ENCODE peak calls at places on chromosomes 7 and 10, in six cellular contexts. K is cardiac muscle cell, Y is IMR-90, W is fibroblast of lung, R is WERI-Rb-1, E is heart right ventricle. A is an unnamed sample.
A peak's percentile ranks its signal among the peaks of the same experiment; 100 is the strongest.

GRCh38 chr10:133307776-133308430 is 769 bp downstream of the TUBGCP2 start:
- DNase-seq in K (peak; percentile 85), Y (peak; percentile 58), W (peak; percentile 50), R (peak; percentile 88), E (peak; percentile 61), A (peak; percentile 54)

GRCh38 chr10:14775656-14776055 is 959 bp upstream of the FAM107B start:
- DNase-seq in K (no peak), Y (no peak), W (no peak), R (no peak), E (no peak), A (no peak)

GRCh38 chr10:132861116-132861691 is 75.3 kb upstream of the NKX6-2 start:
- DNase-seq in K (no peak), Y (no peak), W (no peak), R (no peak), E (no peak), A (no peak)

GRCh38 chr7:1537631-1538412 is 7.3 kb downstream of the MAFK start:
- DNase-seq in K (peak; percentile 29), Y (peak; percentile 97), W (peak; percentile 96), R (no peak), E (peak; percentile 97), A (peak; percentile 91)

GRCh38 chr7:148722340-148723165 is 23.9 kb downstream of the CUL1 start:
- DNase-seq in K (no peak), Y (no peak), W (no peak), R (no peak), E (peak; percentile 25), A (no peak)

GRCh38 chr10:30784896-30785605 is 155.5 kb upstream of the LYZL2 start:
- DNase-seq in K (peak; percentile 95), Y (peak; percentile 69), W (peak; percentile 77), R (peak; percentile 78), E (peak; percentile 89), A (peak; percentile 71)

GRCh38 chr10:100998991-100999741 is 442 bp upstream of the LZTS2 start:
- DNase-seq in K (peak; percentile 86), Y (peak; percentile 75), W (peak; percentile 74), R (peak; percentile 79), E (peak; percentile 84), A (peak; percentile 71)

GRCh38 chr7:1160665-1161010 is 642 bp upstream of the ZFAND2A start:
- DNase-seq in K (no peak), Y (no peak), W (no peak), R (no peak), E (no peak), A (peak; percentile 40)

GRCh38 chr7:149414745-149415390 is 46.0 kb downstream of the ZNF777 start:
- DNase-seq in K (peak; percentile 55), Y (peak; percentile 82), W (peak; percentile 80), R (no peak), E (peak; percentile 52), A (peak; percentile 65)

GRCh38 chr10:17175551-17175950 is 25.9 kb downstream of the TRDMT1 start:
- DNase-seq in K (no peak), Y (peak; percentile 24), W (no peak), R (no peak), E (peak; percentile 11), A (peak; percentile 65)

GRCh38 chr10:97140284-97140846 is 45.4 kb downstream of the SLIT1 start:
- DNase-seq in K (no peak), Y (no peak), W (no peak), R (no peak), E (no peak), A (no peak)

GRCh38 chr7:129464194-129464593 is 30.0 kb downstream of the STRIP2 start:
- DNase-seq in K (no peak), Y (no peak), W (no peak), R (no peak), E (no peak), A (no peak)

GRCh38 chr7:38681882-38682281 is 50.7 kb upstream of the AMPH start:
- DNase-seq in K (no peak), Y (peak; percentile 31), W (peak; percentile 30), R (no peak), E (no peak), A (peak; percentile 46)

GRCh38 chr7:40570218-40570617 is 435.4 kb downstream of the SUGCT start:
- DNase-seq in K (peak; percentile 42), Y (peak; percentile 21), W (no peak), R (no peak), E (no peak), A (peak; percentile 59)

GRCh38 chr10:24035761-24036160 is 173.2 kb upstream of the KIAA1217 start:
- DNase-seq in K (no peak), Y (no peak), W (no peak), R (no peak), E (no peak), A (no peak)

GRCh38 chr10:79424221-79425073 is 21.0 kb downstream of the ZCCHC24 start:
- DNase-seq in K (peak; percentile 64), Y (peak; percentile 52), W (peak; percentile 55), R (no peak), E (no peak), A (peak; percentile 54)

GRCh38 chr10:11392776-11393175 is 218.7 kb downstream of the USP6NL start:
- DNase-seq in K (no peak), Y (no peak), W (no peak), R (no peak), E (no peak), A (no peak)

GRCh38 chr7:18978108-18978495 is 139.3 kb downstream of the TWIST1 start:
- DNase-seq in K (no peak), Y (peak; percentile 95), W (peak; percentile 96), R (no peak), E (no peak), A (peak; percentile 95)

GRCh38 chr7:70193514-70193913 is 595.2 kb downstream of the AUTS2 start:
- DNase-seq in K (no peak), Y (peak; percentile 1), W (peak; percentile 47), R (peak; percentile 12), E (no peak), A (peak; percentile 31)

GRCh38 chr10:98170249-98171117 is 36.0 kb downstream of the R3HCC1L start:
- DNase-seq in K (peak; percentile 59), Y (peak; percentile 60), W (peak; percentile 58), R (peak; percentile 67), E (peak; percentile 16), A (peak; percentile 49)

GRCh38 chr10:98172073-98172472 is 37.6 kb downstream of the R3HCC1L start:
- DNase-seq in K (no peak), Y (no peak), W (peak; percentile 19), R (no peak), E (peak; percentile 44), A (peak; percentile 84)

GRCh38 chr10:98173258-98173657 is 38.8 kb downstream of the R3HCC1L start:
- DNase-seq in K (no peak), Y (no peak), W (no peak), R (peak; percentile 67), E (no peak), A (no peak)

GRCh38 chr10:98169379-98169778 is 34.9 kb downstream of the R3HCC1L start:
- DNase-seq in K (no peak), Y (no peak), W (no peak), R (no peak), E (no peak), A (no peak)

GRCh38 chr10:98172495-98172894 is 38.0 kb downstream of the R3HCC1L start:
- DNase-seq in K (no peak), Y (no peak), W (no peak), R (peak; percentile 68), E (no peak), A (peak; percentile 27)
- H3K4me3 ChIP-seq in K (no peak overlapping the region), Y (no peak overlapping the region), W (no peak overlapping the region), R (no peak overlapping the region), E (no peak overlapping the region), A (no peak overlapping the region)

DNA sequence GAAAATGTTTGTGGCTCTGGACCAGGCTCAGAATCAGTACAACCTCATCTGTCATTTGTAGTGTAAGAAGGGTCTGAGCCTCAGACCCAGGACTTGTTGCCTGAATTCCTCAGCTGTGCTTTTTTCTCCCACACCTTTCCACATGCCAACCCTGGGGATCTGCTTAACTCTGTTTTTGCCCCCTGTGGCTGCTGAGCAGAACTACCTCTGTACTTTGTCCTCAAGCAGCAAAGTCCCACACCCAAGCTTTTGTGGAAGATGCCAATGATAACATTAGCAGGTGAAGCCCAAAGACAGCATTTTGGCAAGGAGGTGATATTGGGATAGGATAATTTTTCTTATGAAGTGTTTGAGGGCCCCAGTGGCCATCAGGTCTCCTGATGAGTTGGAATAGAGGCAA is 5.8 kb upstream of the CYP2C18 start:
- DNase-seq in K (peak; percentile 10), Y (no peak), W (no peak), R (no peak), E (no peak), A (no peak)
- TF ChIP-seq CTCF in K (no peak), Y (no peak), W (no peak), R (peak; percentile 12), E (no peak), A (no peak)

DNA sequence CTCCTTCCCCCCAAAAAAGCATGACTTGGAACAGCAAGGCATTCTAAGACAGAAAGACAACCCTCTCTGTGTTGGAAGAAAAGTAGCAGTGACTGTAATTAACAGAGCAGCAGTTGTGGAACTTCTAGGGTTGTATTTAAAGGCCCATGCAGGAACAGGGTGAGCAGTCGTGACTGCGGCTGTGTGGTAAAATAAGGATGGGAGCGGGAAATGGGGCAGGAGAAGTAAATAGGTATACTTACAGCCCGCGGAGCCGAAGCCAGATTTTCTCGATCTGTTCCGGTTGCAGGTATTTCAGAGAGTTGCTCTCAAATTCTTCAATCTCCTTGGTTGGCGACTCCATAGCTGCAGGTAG is 179 bp downstream of the PDE1C start:
- DNase-seq in K (no peak), Y (no peak), W (no peak), R (no peak), E (no peak), A (no peak)
- H3K4me3 ChIP-seq in K (peak overlapping the region; percentile 45), Y (peak overlapping the region; percentile 91), W (peak overlapping the region; percentile 61), R (no peak overlapping the region), E (peak overlapping the region; percentile 70), A (peak overlapping the region; percentile 67)

DNA sequence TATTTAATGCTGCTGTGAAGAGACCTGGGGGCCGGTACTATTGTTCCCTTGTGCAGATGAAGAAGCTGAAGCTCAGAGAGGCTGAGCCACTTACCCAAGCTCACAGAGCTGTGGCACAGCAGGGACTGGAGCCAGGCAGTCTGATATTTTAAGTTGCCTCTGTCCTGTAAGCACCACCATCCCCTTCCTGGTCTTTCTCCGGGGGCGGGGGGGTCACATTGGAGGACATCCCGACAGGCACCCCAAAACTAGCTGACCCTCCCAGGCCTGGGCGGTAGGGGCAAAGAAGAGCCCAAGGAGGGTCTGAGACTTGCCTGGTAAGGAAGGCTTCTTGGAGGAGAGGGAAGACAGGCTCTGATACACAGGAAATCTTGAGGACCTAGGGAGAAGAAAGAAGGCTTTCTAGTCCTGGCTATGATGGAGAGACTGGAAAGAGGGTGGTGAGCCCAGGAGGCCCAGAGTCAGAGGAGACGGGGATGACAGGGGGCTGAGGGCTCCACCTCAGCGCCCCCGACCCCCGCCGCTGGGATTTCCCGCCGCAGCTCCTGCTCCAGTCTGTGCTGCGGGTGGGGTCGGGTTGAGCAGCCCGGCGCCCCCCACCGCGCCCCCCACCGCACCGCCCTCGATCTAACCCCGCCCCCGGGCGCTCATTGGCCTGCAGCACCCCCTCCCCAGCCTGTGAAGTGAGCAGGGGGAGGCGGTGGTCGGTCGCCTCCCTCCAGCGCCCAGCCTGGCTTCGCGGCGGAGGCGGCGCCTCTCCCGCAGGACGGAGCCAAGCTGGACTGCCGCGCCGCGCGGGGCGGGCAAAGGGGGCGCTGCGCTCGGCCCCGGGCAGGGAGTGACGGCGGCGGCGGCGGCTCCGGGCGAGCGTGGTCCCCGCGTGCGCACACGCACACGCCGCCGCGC is at the start of gene ADCYAP1R1:
- DNase-seq in K (peak; percentile 63), Y (no peak), W (no peak), R (peak; percentile 56), E (peak; percentile 39), A (no peak)
- TF ChIP-seq CTCF in K (no peak), Y (no peak), W (no peak), R (peak; percentile 33), E (no peak), A (no peak)